ENCODE peak calls at places on chromosomes 7 and 10, in eight cellular contexts. One of them, this sample, is unnamed.

GRCh38 chr10:60573342-60573741 is 183.7 kb upstream of the ANK3 start:
- DNase-seq in stimulated activated CD8-positive, alpha-beta memory T cell treated with anti-CD3 and anti-CD28 coated beads, Interleukin-7, amount 100 ng/mL, for 4 hours: peak
- DNase-seq in DMS79 treated with DMSO at 0.1 percent for 48 hours: no peak
- DNase-seq in ELF-1: no peak
- DNase-seq in OCI-LY7: no peak
- DNase-seq in activated T-helper 1 cell treated with anti-CD3 and anti-CD28 coated beads, Interleukin-12 subunit alpha, Interleukin-12 subunit beta, Interleukin-2, Interleukin-4 antibody, amounts not matched to agents 30 ng/mL and 10 ng/mL and 1 ng/mL, durations not matched to agents 14 hours and 24 hours and 36 hours: peak
- DNase-seq in HT-29: no peak
- DNase-seq in RCC 7860: peak
- DNase-seq in this sample: no peak

GRCh38 chr7:121202834-121203233 is 126.0 kb upstream of the WNT16 start:
- DNase-seq in stimulated activated CD8-positive, alpha-beta memory T cell treated with anti-CD3 and anti-CD28 coated beads, Interleukin-7, amount 100 ng/mL, for 4 hours: no peak
- DNase-seq in DMS79 treated with DMSO at 0.1 percent for 48 hours: no peak
- DNase-seq in ELF-1: no peak
- DNase-seq in OCI-LY7: no peak
- DNase-seq in activated T-helper 1 cell treated with anti-CD3 and anti-CD28 coated beads, Interleukin-12 subunit alpha, Interleukin-12 subunit beta, Interleukin-2, Interleukin-4 antibody, amounts not matched to agents 30 ng/mL and 10 ng/mL and 1 ng/mL, durations not matched to agents 14 hours and 24 hours and 36 hours: no peak
- DNase-seq in HT-29: no peak
- DNase-seq in RCC 7860: no peak
- DNase-seq in this sample: no peak

GRCh38 chr7:94301024-94301588 is 93.6 kb upstream of the COL1A2 start:
- DNase-seq in stimulated activated CD8-positive, alpha-beta memory T cell treated with anti-CD3 and anti-CD28 coated beads, Interleukin-7, amount 100 ng/mL, for 4 hours: no peak
- DNase-seq in DMS79 treated with DMSO at 0.1 percent for 48 hours: no peak
- DNase-seq in ELF-1: peak
- DNase-seq in OCI-LY7: no peak
- DNase-seq in activated T-helper 1 cell treated with anti-CD3 and anti-CD28 coated beads, Interleukin-12 subunit alpha, Interleukin-12 subunit beta, Interleukin-2, Interleukin-4 antibody, amounts not matched to agents 30 ng/mL and 10 ng/mL and 1 ng/mL, durations not matched to agents 14 hours and 24 hours and 36 hours: no peak
- DNase-seq in HT-29: peak
- DNase-seq in RCC 7860: peak
- DNase-seq in this sample: no peak

GRCh38 chr7:11698273-11698930 is 133.6 kb downstream of the THSD7A start:
- DNase-seq in stimulated activated CD8-positive, alpha-beta memory T cell treated with anti-CD3 and anti-CD28 coated beads, Interleukin-7, amount 100 ng/mL, for 4 hours: no peak
- DNase-seq in DMS79 treated with DMSO at 0.1 percent for 48 hours: no peak
- DNase-seq in ELF-1: no peak
- DNase-seq in OCI-LY7: no peak
- DNase-seq in activated T-helper 1 cell treated with anti-CD3 and anti-CD28 coated beads, Interleukin-12 subunit alpha, Interleukin-12 subunit beta, Interleukin-2, Interleukin-4 antibody, amounts not matched to agents 30 ng/mL and 10 ng/mL and 1 ng/mL, durations not matched to agents 14 hours and 24 hours and 36 hours: no peak
- DNase-seq in HT-29: no peak
- DNase-seq in RCC 7860: no peak
- DNase-seq in this sample: no peak

GRCh38 chr10:75492151-75492550 is 60.7 kb downstream of the LRMDA start:
- DNase-seq in stimulated activated CD8-positive, alpha-beta memory T cell treated with anti-CD3 and anti-CD28 coated beads, Interleukin-7, amount 100 ng/mL, for 4 hours: no peak
- DNase-seq in DMS79 treated with DMSO at 0.1 percent for 48 hours: no peak
- DNase-seq in ELF-1: no peak
- DNase-seq in OCI-LY7: no peak
- DNase-seq in activated T-helper 1 cell treated with anti-CD3 and anti-CD28 coated beads, Interleukin-12 subunit alpha, Interleukin-12 subunit beta, Interleukin-2, Interleukin-4 antibody, amounts not matched to agents 30 ng/mL and 10 ng/mL and 1 ng/mL, durations not matched to agents 14 hours and 24 hours and 36 hours: no peak
- DNase-seq in HT-29: no peak
- DNase-seq in RCC 7860: no peak
- DNase-seq in this sample: no peak

GRCh38 chr10:16520900-16521299 is 779 bp downstream of the C1QL3 start:
- DNase-seq in stimulated activated CD8-positive, alpha-beta memory T cell treated with anti-CD3 and anti-CD28 coated beads, Interleukin-7, amount 100 ng/mL, for 4 hours: no peak
- DNase-seq in DMS79 treated with DMSO at 0.1 percent for 48 hours: no peak
- DNase-seq in ELF-1: peak
- DNase-seq in OCI-LY7: no peak
- DNase-seq in activated T-helper 1 cell treated with anti-CD3 and anti-CD28 coated beads, Interleukin-12 subunit alpha, Interleukin-12 subunit beta, Interleukin-2, Interleukin-4 antibody, amounts not matched to agents 30 ng/mL and 10 ng/mL and 1 ng/mL, durations not matched to agents 14 hours and 24 hours and 36 hours: peak
- DNase-seq in HT-29: no peak
- DNase-seq in RCC 7860: no peak
- DNase-seq in this sample: no peak

GRCh38 chr7:127035203-127035849 is 217.4 kb downstream of the GRM8 start:
- DNase-seq in stimulated activated CD8-positive, alpha-beta memory T cell treated with anti-CD3 and anti-CD28 coated beads, Interleukin-7, amount 100 ng/mL, for 4 hours: no peak
- DNase-seq in DMS79 treated with DMSO at 0.1 percent for 48 hours: no peak
- DNase-seq in ELF-1: no peak
- DNase-seq in OCI-LY7: no peak
- DNase-seq in activated T-helper 1 cell treated with anti-CD3 and anti-CD28 coated beads, Interleukin-12 subunit alpha, Interleukin-12 subunit beta, Interleukin-2, Interleukin-4 antibody, amounts not matched to agents 30 ng/mL and 10 ng/mL and 1 ng/mL, durations not matched to agents 14 hours and 24 hours and 36 hours: no peak
- DNase-seq in HT-29: peak
- DNase-seq in RCC 7860: no peak
- DNase-seq in this sample: no peak

GRCh38 chr7:106655703-106656498 is 5.1 kb downstream of the CCDC71L start:
- DNase-seq in stimulated activated CD8-positive, alpha-beta memory T cell treated with anti-CD3 and anti-CD28 coated beads, Interleukin-7, amount 100 ng/mL, for 4 hours: no peak
- DNase-seq in DMS79 treated with DMSO at 0.1 percent for 48 hours: no peak
- DNase-seq in ELF-1: no peak
- DNase-seq in OCI-LY7: no peak
- DNase-seq in activated T-helper 1 cell treated with anti-CD3 and anti-CD28 coated beads, Interleukin-12 subunit alpha, Interleukin-12 subunit beta, Interleukin-2, Interleukin-4 antibody, amounts not matched to agents 30 ng/mL and 10 ng/mL and 1 ng/mL, durations not matched to agents 14 hours and 24 hours and 36 hours: no peak
- DNase-seq in HT-29: no peak
- DNase-seq in RCC 7860: no peak
- DNase-seq in this sample: no peak

GRCh38 chr10:83764681-83765080 is 374.6 kb upstream of the GHITM start:
- DNase-seq in stimulated activated CD8-positive, alpha-beta memory T cell treated with anti-CD3 and anti-CD28 coated beads, Interleukin-7, amount 100 ng/mL, for 4 hours: no peak
- DNase-seq in DMS79 treated with DMSO at 0.1 percent for 48 hours: no peak
- DNase-seq in ELF-1: no peak
- DNase-seq in OCI-LY7: no peak
- DNase-seq in activated T-helper 1 cell treated with anti-CD3 and anti-CD28 coated beads, Interleukin-12 subunit alpha, Interleukin-12 subunit beta, Interleukin-2, Interleukin-4 antibody, amounts not matched to agents 30 ng/mL and 10 ng/mL and 1 ng/mL, durations not matched to agents 14 hours and 24 hours and 36 hours: no peak
- DNase-seq in HT-29: no peak
- DNase-seq in RCC 7860: no peak
- DNase-seq in this sample: no peak

GRCh38 chr10:119250641-119251314 is 43.4 kb downstream of the GRK5 start:
- DNase-seq in stimulated activated CD8-positive, alpha-beta memory T cell treated with anti-CD3 and anti-CD28 coated beads, Interleukin-7, amount 100 ng/mL, for 4 hours: no peak
- DNase-seq in DMS79 treated with DMSO at 0.1 percent for 48 hours: no peak
- DNase-seq in ELF-1: no peak
- DNase-seq in OCI-LY7: no peak
- DNase-seq in activated T-helper 1 cell treated with anti-CD3 and anti-CD28 coated beads, Interleukin-12 subunit alpha, Interleukin-12 subunit beta, Interleukin-2, Interleukin-4 antibody, amounts not matched to agents 30 ng/mL and 10 ng/mL and 1 ng/mL, durations not matched to agents 14 hours and 24 hours and 36 hours: no peak
- DNase-seq in HT-29: no peak
- DNase-seq in RCC 7860: peak
- DNase-seq in this sample: no peak

GRCh38 chr7:47893238-47893637 is 55.0 kb downstream of the PKD1L1 start:
- DNase-seq in stimulated activated CD8-positive, alpha-beta memory T cell treated with anti-CD3 and anti-CD28 coated beads, Interleukin-7, amount 100 ng/mL, for 4 hours: no peak
- DNase-seq in DMS79 treated with DMSO at 0.1 percent for 48 hours: no peak
- DNase-seq in ELF-1: peak
- DNase-seq in OCI-LY7: peak
- DNase-seq in activated T-helper 1 cell treated with anti-CD3 and anti-CD28 coated beads, Interleukin-12 subunit alpha, Interleukin-12 subunit beta, Interleukin-2, Interleukin-4 antibody, amounts not matched to agents 30 ng/mL and 10 ng/mL and 1 ng/mL, durations not matched to agents 14 hours and 24 hours and 36 hours: no peak
- DNase-seq in HT-29: peak
- DNase-seq in RCC 7860: no peak
- DNase-seq in this sample: no peak

GRCh38 chr10:115129752-115130151 is 36.6 kb downstream of the ATRNL1 start:
- DNase-seq in stimulated activated CD8-positive, alpha-beta memory T cell treated with anti-CD3 and anti-CD28 coated beads, Interleukin-7, amount 100 ng/mL, for 4 hours: no peak
- DNase-seq in DMS79 treated with DMSO at 0.1 percent for 48 hours: no peak
- DNase-seq in ELF-1: no peak
- DNase-seq in OCI-LY7: peak
- DNase-seq in activated T-helper 1 cell treated with anti-CD3 and anti-CD28 coated beads, Interleukin-12 subunit alpha, Interleukin-12 subunit beta, Interleukin-2, Interleukin-4 antibody, amounts not matched to agents 30 ng/mL and 10 ng/mL and 1 ng/mL, durations not matched to agents 14 hours and 24 hours and 36 hours: no peak
- DNase-seq in HT-29: peak
- DNase-seq in RCC 7860: peak
- DNase-seq in this sample: no peak

GRCh38 chr7:127460077-127460476 is 67.6 kb upstream of the ZNF800 start:
- DNase-seq in stimulated activated CD8-positive, alpha-beta memory T cell treated with anti-CD3 and anti-CD28 coated beads, Interleukin-7, amount 100 ng/mL, for 4 hours: no peak
- DNase-seq in DMS79 treated with DMSO at 0.1 percent for 48 hours: no peak
- DNase-seq in ELF-1: no peak
- DNase-seq in OCI-LY7: no peak
- DNase-seq in activated T-helper 1 cell treated with anti-CD3 and anti-CD28 coated beads, Interleukin-12 subunit alpha, Interleukin-12 subunit beta, Interleukin-2, Interleukin-4 antibody, amounts not matched to agents 30 ng/mL and 10 ng/mL and 1 ng/mL, durations not matched to agents 14 hours and 24 hours and 36 hours: no peak
- DNase-seq in HT-29: no peak
- DNase-seq in RCC 7860: no peak
- DNase-seq in this sample: no peak

GRCh38 chr10:102289356-102289755 is 44.0 kb downstream of the GBF1 start:
- DNase-seq in stimulated activated CD8-positive, alpha-beta memory T cell treated with anti-CD3 and anti-CD28 coated beads, Interleukin-7, amount 100 ng/mL, for 4 hours: no peak
- DNase-seq in DMS79 treated with DMSO at 0.1 percent for 48 hours: no peak
- DNase-seq in ELF-1: no peak
- DNase-seq in OCI-LY7: no peak
- DNase-seq in activated T-helper 1 cell treated with anti-CD3 and anti-CD28 coated beads, Interleukin-12 subunit alpha, Interleukin-12 subunit beta, Interleukin-2, Interleukin-4 antibody, amounts not matched to agents 30 ng/mL and 10 ng/mL and 1 ng/mL, durations not matched to agents 14 hours and 24 hours and 36 hours: no peak
- DNase-seq in HT-29: no peak
- DNase-seq in RCC 7860: no peak
- DNase-seq in this sample: no peak

GRCh38 chr10:44234471-44234850 is 150.4 kb downstream of the CXCL12 start:
- DNase-seq in stimulated activated CD8-positive, alpha-beta memory T cell treated with anti-CD3 and anti-CD28 coated beads, Interleukin-7, amount 100 ng/mL, for 4 hours: no peak
- DNase-seq in DMS79 treated with DMSO at 0.1 percent for 48 hours: no peak
- DNase-seq in ELF-1: peak
- DNase-seq in OCI-LY7: no peak
- DNase-seq in activated T-helper 1 cell treated with anti-CD3 and anti-CD28 coated beads, Interleukin-12 subunit alpha, Interleukin-12 subunit beta, Interleukin-2, Interleukin-4 antibody, amounts not matched to agents 30 ng/mL and 10 ng/mL and 1 ng/mL, durations not matched to agents 14 hours and 24 hours and 36 hours: no peak
- DNase-seq in HT-29: no peak
- DNase-seq in RCC 7860: no peak
- DNase-seq in this sample: no peak

This sample was measured in KG1.